ENCODE peak calls at places on chromosomes 5 and 9, in seven cellular contexts. One of them, this sample, is unnamed.

GRCh38 chr9:81874926-81875325 is 53.3 kb upstream of the SPATA31D4 start:
- DNase-seq in midbrain: no peak
- DNase-seq in dermis blood vessel endothelial cell: peak
- DNase-seq in Peyer's patch: no peak
- DNase-seq in nephron progenitor cell: no peak
- DNase-seq in CD8-positive, alpha-beta memory T cell: no peak
- DNase-seq in T-helper 9 cell: no peak
- DNase-seq in this sample: no peak

GRCh38 chr5:150163547-150164059 is 3.0 kb upstream of the CDX1 start:
- DNase-seq in midbrain: no peak
- DNase-seq in dermis blood vessel endothelial cell: no peak
- DNase-seq in Peyer's patch: peak
- DNase-seq in nephron progenitor cell: peak
- DNase-seq in CD8-positive, alpha-beta memory T cell: no peak
- DNase-seq in T-helper 9 cell: no peak
- DNase-seq in this sample: no peak

GRCh38 chr5:116563909-116564308 is 10.7 kb downstream of the SEMA6A start:
- DNase-seq in midbrain: no peak
- DNase-seq in dermis blood vessel endothelial cell: no peak
- DNase-seq in Peyer's patch: no peak
- DNase-seq in nephron progenitor cell: no peak
- DNase-seq in CD8-positive, alpha-beta memory T cell: no peak
- DNase-seq in T-helper 9 cell: no peak
- DNase-seq in this sample: no peak

GRCh38 chr9:100884518-100884917 is 144.0 kb upstream of the PLPPR1 start:
- DNase-seq in midbrain: peak
- DNase-seq in dermis blood vessel endothelial cell: no peak
- DNase-seq in Peyer's patch: no peak
- DNase-seq in nephron progenitor cell: peak
- DNase-seq in CD8-positive, alpha-beta memory T cell: no peak
- DNase-seq in T-helper 9 cell: no peak
- DNase-seq in this sample: no peak

GRCh38 chr5:174311531-174312269 is 266.2 kb downstream of the NSG2 start:
- DNase-seq in midbrain: peak
- DNase-seq in dermis blood vessel endothelial cell: peak
- DNase-seq in Peyer's patch: peak
- DNase-seq in nephron progenitor cell: peak
- DNase-seq in CD8-positive, alpha-beta memory T cell: no peak
- DNase-seq in T-helper 9 cell: peak
- DNase-seq in this sample: no peak

GRCh38 chr5:149486726-149487635 is 64.3 kb downstream of the CSNK1A1 start:
- DNase-seq in midbrain: no peak
- DNase-seq in dermis blood vessel endothelial cell: peak
- DNase-seq in Peyer's patch: no peak
- DNase-seq in nephron progenitor cell: no peak
- DNase-seq in CD8-positive, alpha-beta memory T cell: no peak
- DNase-seq in T-helper 9 cell: no peak
- DNase-seq in this sample: no peak

GRCh38 chr9:127980056-127980705 is 608 bp downstream of the EEIG1 start:
- DNase-seq in midbrain: no peak
- DNase-seq in dermis blood vessel endothelial cell: peak
- DNase-seq in Peyer's patch: peak
- DNase-seq in nephron progenitor cell: peak
- DNase-seq in CD8-positive, alpha-beta memory T cell: peak
- DNase-seq in T-helper 9 cell: peak
- DNase-seq in this sample: no peak

GRCh38 chr9:105173306-105173705 is 71.1 kb upstream of the SLC44A1 start:
- DNase-seq in midbrain: no peak
- DNase-seq in dermis blood vessel endothelial cell: no peak
- DNase-seq in Peyer's patch: no peak
- DNase-seq in nephron progenitor cell: no peak
- DNase-seq in CD8-positive, alpha-beta memory T cell: no peak
- DNase-seq in T-helper 9 cell: no peak
- DNase-seq in this sample: no peak

GRCh38 chr5:51573835-51574234 is 190.6 kb downstream of the ISL1 start:
- DNase-seq in midbrain: no peak
- DNase-seq in dermis blood vessel endothelial cell: no peak
- DNase-seq in Peyer's patch: no peak
- DNase-seq in nephron progenitor cell: no peak
- DNase-seq in CD8-positive, alpha-beta memory T cell: no peak
- DNase-seq in T-helper 9 cell: no peak
- DNase-seq in this sample: no peak

GRCh38 chr5:74555991-74556390 is 84.5 kb downstream of the ENC1 start:
- DNase-seq in midbrain: no peak
- DNase-seq in dermis blood vessel endothelial cell: no peak
- DNase-seq in Peyer's patch: no peak
- DNase-seq in nephron progenitor cell: no peak
- DNase-seq in CD8-positive, alpha-beta memory T cell: no peak
- DNase-seq in T-helper 9 cell: no peak
- DNase-seq in this sample: no peak

GRCh38 chr5:59873113-59873512 is 20.4 kb downstream of the PDE4D start:
- DNase-seq in midbrain: no peak
- DNase-seq in dermis blood vessel endothelial cell: no peak
- DNase-seq in Peyer's patch: no peak
- DNase-seq in nephron progenitor cell: no peak
- DNase-seq in CD8-positive, alpha-beta memory T cell: no peak
- DNase-seq in T-helper 9 cell: no peak
- DNase-seq in this sample: peak

GRCh38 chr9:18601956-18602355 is 128.0 kb downstream of the ADAMTSL1 start:
- DNase-seq in midbrain: no peak
- DNase-seq in dermis blood vessel endothelial cell: no peak
- DNase-seq in Peyer's patch: no peak
- DNase-seq in nephron progenitor cell: no peak
- DNase-seq in CD8-positive, alpha-beta memory T cell: no peak
- DNase-seq in T-helper 9 cell: no peak
- DNase-seq in this sample: no peak

GRCh38 chr5:110612778-110613396 is 113.6 kb downstream of the TMEM232 start:
- DNase-seq in midbrain: no peak
- DNase-seq in dermis blood vessel endothelial cell: no peak
- DNase-seq in Peyer's patch: no peak
- DNase-seq in nephron progenitor cell: no peak
- DNase-seq in CD8-positive, alpha-beta memory T cell: no peak
- DNase-seq in T-helper 9 cell: no peak
- DNase-seq in this sample: no peak

GRCh38 chr5:180718810-180719453 is 20.9 kb downstream of the OR2Y1 start:
- DNase-seq in midbrain: peak
- DNase-seq in dermis blood vessel endothelial cell: peak
- DNase-seq in Peyer's patch: no peak
- DNase-seq in nephron progenitor cell: peak
- DNase-seq in CD8-positive, alpha-beta memory T cell: no peak
- DNase-seq in T-helper 9 cell: peak
- DNase-seq in this sample: peak

GRCh38 chr5:56406221-56406620 is 173.1 kb upstream of the ANKRD55 start:
- DNase-seq in midbrain: no peak
- DNase-seq in dermis blood vessel endothelial cell: no peak
- DNase-seq in Peyer's patch: no peak
- DNase-seq in nephron progenitor cell: no peak
- DNase-seq in CD8-positive, alpha-beta memory T cell: no peak
- DNase-seq in T-helper 9 cell: no peak
- DNase-seq in this sample: no peak

GRCh38 chr9:133378408-133378962 is 2.3 kb downstream of the STKLD1 start:
- DNase-seq in midbrain: no peak
- DNase-seq in dermis blood vessel endothelial cell: peak
- DNase-seq in Peyer's patch: no peak
- DNase-seq in nephron progenitor cell: no peak
- DNase-seq in CD8-positive, alpha-beta memory T cell: no peak
- DNase-seq in T-helper 9 cell: no peak
- DNase-seq in this sample: no peak

GRCh38 chr5:159412284-159413046 is 82.2 kb upstream of the IL12B start:
- DNase-seq in midbrain: no peak
- DNase-seq in dermis blood vessel endothelial cell: no peak
- DNase-seq in Peyer's patch: no peak
- DNase-seq in nephron progenitor cell: no peak
- DNase-seq in CD8-positive, alpha-beta memory T cell: peak
- DNase-seq in T-helper 9 cell: peak
- DNase-seq in this sample: no peak

GRCh38 chr5:92409131-92409530 is 1026.0 kb upstream of the ARRDC3 start:
- DNase-seq in midbrain: no peak
- DNase-seq in dermis blood vessel endothelial cell: no peak
- DNase-seq in Peyer's patch: no peak
- DNase-seq in nephron progenitor cell: no peak
- DNase-seq in CD8-positive, alpha-beta memory T cell: no peak
- DNase-seq in T-helper 9 cell: no peak
- DNase-seq in this sample: no peak

GRCh38 chr9:128807827-128808226 is 10.5 kb upstream of the ENDOG start:
- DNase-seq in midbrain: no peak
- DNase-seq in dermis blood vessel endothelial cell: no peak
- DNase-seq in Peyer's patch: no peak
- DNase-seq in nephron progenitor cell: no peak
- DNase-seq in CD8-positive, alpha-beta memory T cell: no peak
- DNase-seq in T-helper 9 cell: no peak
- DNase-seq in this sample: no peak

GRCh38 chr5:6572086-6572824 is 60.6 kb downstream of the NSUN2 start:
- DNase-seq in midbrain: no peak
- DNase-seq in dermis blood vessel endothelial cell: no peak
- DNase-seq in Peyer's patch: no peak
- DNase-seq in nephron progenitor cell: no peak
- DNase-seq in CD8-positive, alpha-beta memory T cell: no peak
- DNase-seq in T-helper 9 cell: no peak
- DNase-seq in this sample: no peak

GRCh38 chr9:91029621-91030361 is 228.2 kb downstream of the SYK start:
- DNase-seq in midbrain: no peak
- DNase-seq in dermis blood vessel endothelial cell: no peak
- DNase-seq in Peyer's patch: peak
- DNase-seq in nephron progenitor cell: no peak
- DNase-seq in CD8-positive, alpha-beta memory T cell: no peak
- DNase-seq in T-helper 9 cell: no peak
- DNase-seq in this sample: no peak

GRCh38 chr5:36374275-36374862 is 72.7 kb upstream of the RANBP3L start:
- DNase-seq in midbrain: peak
- DNase-seq in dermis blood vessel endothelial cell: no peak
- DNase-seq in Peyer's patch: no peak
- DNase-seq in nephron progenitor cell: no peak
- DNase-seq in CD8-positive, alpha-beta memory T cell: no peak
- DNase-seq in T-helper 9 cell: no peak
- DNase-seq in this sample: peak

GRCh38 chr9:10242255-10242654 is 370.5 kb downstream of the PTPRD start:
- DNase-seq in midbrain: no peak
- DNase-seq in dermis blood vessel endothelial cell: no peak
- DNase-seq in Peyer's patch: no peak
- DNase-seq in nephron progenitor cell: no peak
- DNase-seq in CD8-positive, alpha-beta memory T cell: no peak
- DNase-seq in T-helper 9 cell: no peak
- DNase-seq in this sample: no peak

GRCh38 chr9:121598167-121599000 is 53.0 kb upstream of the DAB2IP start:
- DNase-seq in midbrain: no peak
- DNase-seq in dermis blood vessel endothelial cell: no peak
- DNase-seq in Peyer's patch: peak
- DNase-seq in nephron progenitor cell: peak
- DNase-seq in CD8-positive, alpha-beta memory T cell: no peak
- DNase-seq in T-helper 9 cell: no peak
- DNase-seq in this sample: no peak

GRCh38 chr5:149895416-149896345 is 48.9 kb downstream of the PDE6A start:
- DNase-seq in midbrain: no peak
- DNase-seq in dermis blood vessel endothelial cell: no peak
- DNase-seq in Peyer's patch: no peak
- DNase-seq in nephron progenitor cell: no peak
- DNase-seq in CD8-positive, alpha-beta memory T cell: no peak
- DNase-seq in T-helper 9 cell: no peak
- DNase-seq in this sample: peak

GRCh38 chr5:180624630-180625029 is 24.8 kb downstream of the FLT4 start:
- DNase-seq in midbrain: no peak
- DNase-seq in dermis blood vessel endothelial cell: no peak
- DNase-seq in Peyer's patch: no peak
- DNase-seq in nephron progenitor cell: no peak
- DNase-seq in CD8-positive, alpha-beta memory T cell: no peak
- DNase-seq in T-helper 9 cell: no peak
- DNase-seq in this sample: no peak

GRCh38 chr9:109253637-109254284 is 67.1 kb downstream of the EPB41L4B start:
- DNase-seq in midbrain: no peak
- DNase-seq in dermis blood vessel endothelial cell: no peak
- DNase-seq in Peyer's patch: no peak
- DNase-seq in nephron progenitor cell: no peak
- DNase-seq in CD8-positive, alpha-beta memory T cell: no peak
- DNase-seq in T-helper 9 cell: no peak
- DNase-seq in this sample: no peak

GRCh38 chr9:35656841-35657326 is 935 bp downstream of the RMRP start:
- DNase-seq in midbrain: peak
- DNase-seq in dermis blood vessel endothelial cell: no peak
- DNase-seq in Peyer's patch: no peak
- DNase-seq in nephron progenitor cell: no peak
- DNase-seq in CD8-positive, alpha-beta memory T cell: no peak
- DNase-seq in T-helper 9 cell: no peak
- DNase-seq in this sample: no peak

GRCh38 chr5:76691470-76692273 is 24.3 kb upstream of the F2R start:
- DNase-seq in midbrain: no peak
- DNase-seq in dermis blood vessel endothelial cell: peak
- DNase-seq in Peyer's patch: no peak
- DNase-seq in nephron progenitor cell: peak
- DNase-seq in CD8-positive, alpha-beta memory T cell: no peak
- DNase-seq in T-helper 9 cell: no peak
- DNase-seq in this sample: peak

GRCh38 chr9:114156658-114157421 is 1.5 kb downstream of the COL27A1 start:
- DNase-seq in midbrain: no peak
- DNase-seq in dermis blood vessel endothelial cell: peak
- DNase-seq in Peyer's patch: no peak
- DNase-seq in nephron progenitor cell: peak
- DNase-seq in CD8-positive, alpha-beta memory T cell: no peak
- DNase-seq in T-helper 9 cell: no peak
- DNase-seq in this sample: no peak

GRCh38 chr9:121454972-121455371 is 44.7 kb downstream of the GGTA1 start:
- DNase-seq in midbrain: no peak
- DNase-seq in dermis blood vessel endothelial cell: no peak
- DNase-seq in Peyer's patch: no peak
- DNase-seq in nephron progenitor cell: no peak
- DNase-seq in CD8-positive, alpha-beta memory T cell: no peak
- DNase-seq in T-helper 9 cell: no peak
- DNase-seq in this sample: no peak

GRCh38 chr5:390571-391491 is 52.1 kb upstream of the EXOC3 start:
- DNase-seq in midbrain: no peak
- DNase-seq in dermis blood vessel endothelial cell: peak
- DNase-seq in Peyer's patch: peak
- DNase-seq in nephron progenitor cell: no peak
- DNase-seq in CD8-positive, alpha-beta memory T cell: no peak
- DNase-seq in T-helper 9 cell: no peak
- DNase-seq in this sample: no peak

GRCh38 chr9:120265791-120266190 is 314.2 kb downstream of the CDK5RAP2 start:
- DNase-seq in midbrain: no peak
- DNase-seq in dermis blood vessel endothelial cell: no peak
- DNase-seq in Peyer's patch: no peak
- DNase-seq in nephron progenitor cell: no peak
- DNase-seq in CD8-positive, alpha-beta memory T cell: no peak
- DNase-seq in T-helper 9 cell: no peak
- DNase-seq in this sample: no peak

GRCh38 chr9:3585616-3586015 is 59.8 kb upstream of the RFX3 start:
- DNase-seq in midbrain: peak
- DNase-seq in dermis blood vessel endothelial cell: no peak
- DNase-seq in Peyer's patch: no peak
- DNase-seq in nephron progenitor cell: no peak
- DNase-seq in CD8-positive, alpha-beta memory T cell: no peak
- DNase-seq in T-helper 9 cell: no peak
- DNase-seq in this sample: no peak

GRCh38 chr9:81871695-81872094 is 56.5 kb upstream of the SPATA31D4 start:
- DNase-seq in midbrain: no peak
- DNase-seq in dermis blood vessel endothelial cell: peak
- DNase-seq in Peyer's patch: no peak
- DNase-seq in nephron progenitor cell: no peak
- DNase-seq in CD8-positive, alpha-beta memory T cell: no peak
- DNase-seq in T-helper 9 cell: no peak
- DNase-seq in this sample: peak

GRCh38 chr5:162703914-162704313 is 636.3 kb downstream of the GABRG2 start:
- DNase-seq in midbrain: no peak
- DNase-seq in dermis blood vessel endothelial cell: no peak
- DNase-seq in Peyer's patch: no peak
- DNase-seq in nephron progenitor cell: no peak
- DNase-seq in CD8-positive, alpha-beta memory T cell: no peak
- DNase-seq in T-helper 9 cell: no peak
- DNase-seq in this sample: no peak

GRCh38 chr9:123225374-123225813 is 43.0 kb downstream of the STRBP start:
- DNase-seq in midbrain: peak
- DNase-seq in dermis blood vessel endothelial cell: peak
- DNase-seq in Peyer's patch: no peak
- DNase-seq in nephron progenitor cell: no peak
- DNase-seq in CD8-positive, alpha-beta memory T cell: peak
- DNase-seq in T-helper 9 cell: peak
- DNase-seq in this sample: peak

GRCh38 chr9:92716557-92716956 is 46.6 kb upstream of the IPPK start:
- DNase-seq in midbrain: peak
- DNase-seq in dermis blood vessel endothelial cell: peak
- DNase-seq in Peyer's patch: peak
- DNase-seq in nephron progenitor cell: peak
- DNase-seq in CD8-positive, alpha-beta memory T cell: peak
- DNase-seq in T-helper 9 cell: peak
- DNase-seq in this sample: no peak

This sample was measured in foreskin melanocyte.